ENCODE peak calls at places on chromosomes 12 and 14, in five cellular contexts. B is heart right ventricle; K is effector memory CD4-positive, alpha-beta T cell; F is endothelial cell of umbilical vein; L is A549. U is an unnamed sample.
A peak's percentile ranks its signal among the peaks of the same experiment; 100 is the strongest.

GRCh38 chr12:119784673-119785072 is 92.4 kb downstream of the CIT start:
- DNase-seq in F (no peak), L (no peak), B (no peak), K (no peak), U (no peak)

GRCh38 chr14:98608071-98609060 is 663.6 kb downstream of the BCL11B start:
- DNase-seq in L (no peak), B (no peak), K (no peak), F (no peak), U (no peak)

GRCh38 chr12:10521555-10521954 is 15.9 kb downstream of the EIF2S3B start:
- DNase-seq in F (no peak), L (no peak), K (no peak), B (no peak), U (no peak)

GRCh38 chr14:103818870-103819269 is 28.5 kb downstream of the PPP1R13B start:
- DNase-seq in B (no peak), L (no peak), F (no peak), K (no peak), U (no peak)

GRCh38 chr12:43109626-43110345 is 442.2 kb downstream of the ADAMTS20 start:
- DNase-seq in F (no peak), L (no peak), B (no peak), K (no peak), U (no peak)

GRCh38 chr14:76191297-76191696 is 39.6 kb downstream of the GPATCH2L start:
- DNase-seq in L (no peak), B (no peak), F (no peak), K (no peak), U (no peak)

GRCh38 chr12:106632797-106633450 is 50.1 kb downstream of the RFX4 start:
- DNase-seq in L (peak; percentile 29), F (no peak), B (no peak), K (no peak), U (peak; percentile 95)

GRCh38 chr12:10634427-10634826 is 21.0 kb upstream of the MAGOHB start:
- DNase-seq in B (no peak), K (no peak), L (no peak), F (no peak), U (no peak)

GRCh38 chr12:97471194-97471593 is 8.6 kb downstream of the RMST start:
- DNase-seq in K (no peak), L (no peak), B (no peak), F (no peak), U (no peak)

GRCh38 chr14:34539407-34540180 is at the start of gene EAPP:
- DNase-seq in L (peak; percentile 93), B (peak; percentile 98), K (peak; percentile 95), F (peak; percentile 96), U (peak; percentile 98)

GRCh38 chr14:91373591-91374245 is 43.9 kb downstream of the CCDC88C start:
- DNase-seq in B (no peak), L (no peak), F (peak; percentile 63), K (no peak), U (peak; percentile 59)

GRCh38 chr14:58808828-58809227 is 171.1 kb downstream of the DACT1 start:
- DNase-seq in F (peak; percentile 61), L (no peak), K (no peak), B (no peak), U (peak; percentile 42)

GRCh38 chr12:10194160-10194559 is 15.3 kb downstream of the TMEM52B start:
- DNase-seq in F (no peak), K (no peak), L (no peak), B (no peak), U (no peak)

GRCh38 chr12:92059976-92060375 is 85.7 kb downstream of the BTG1 start:
- DNase-seq in B (no peak), L (no peak), F (no peak), K (no peak), U (no peak)
- H3K4me1 ChIP-seq in B (peaks cover 19% of the 10 kb centered on the region), L (peaks cover 34% of the 10 kb centered on the region), F (no peaks in the 10 kb centered on the region), K (peaks cover 13% of the 10 kb centered on the region), U (no peaks in the 10 kb centered on the region)

GRCh38 chr14:69613312-69614073 is 2.1 kb downstream of the SUSD6 start:
- DNase-seq in F (no peak), L (no peak), B (no peak), K (no peak), U (no peak)
- H3K4me1 ChIP-seq in F (peaks cover 37% of the 10 kb centered on the region), L (peaks cover 18% of the 10 kb centered on the region), B (peaks cover 77% of the 10 kb centered on the region), K (peaks cover 53% of the 10 kb centered on the region), U (peaks cover 31% of the 10 kb centered on the region)

GRCh38 chr12:93696462-93696861 is 19.3 kb downstream of the CRADD start:
- DNase-seq in K (no peak), L (no peak), F (no peak), B (no peak), U (peak; percentile 16)

GRCh38 chr12:93702707-93703305 is 25.6 kb downstream of the CRADD start:
- DNase-seq in K (no peak), L (no peak), F (no peak), B (no peak), U (peak; percentile 65)

GRCh38 chr12:93704122-93704521 is 26.9 kb downstream of the CRADD start:
- DNase-seq in B (no peak), K (no peak), L (no peak), F (no peak), U (no peak)

GRCh38 chr12:93699271-93700141 is 22.3 kb downstream of the CRADD start:
- DNase-seq in K (no peak), F (no peak), L (no peak), B (no peak), U (no peak)

GRCh38 chr12:93698307-93699092 is 21.3 kb downstream of the CRADD start:
- DNase-seq in F (no peak), K (no peak), L (no peak), B (no peak), U (no peak)
- H3K4me1 ChIP-seq in F (no peaks in the 10 kb centered on the region), K (no peaks in the 10 kb centered on the region), L (peaks cover 39% of the 10 kb centered on the region), B (peaks cover 52% of the 10 kb centered on the region), U (peaks cover 3% of the 10 kb centered on the region)

DNA sequence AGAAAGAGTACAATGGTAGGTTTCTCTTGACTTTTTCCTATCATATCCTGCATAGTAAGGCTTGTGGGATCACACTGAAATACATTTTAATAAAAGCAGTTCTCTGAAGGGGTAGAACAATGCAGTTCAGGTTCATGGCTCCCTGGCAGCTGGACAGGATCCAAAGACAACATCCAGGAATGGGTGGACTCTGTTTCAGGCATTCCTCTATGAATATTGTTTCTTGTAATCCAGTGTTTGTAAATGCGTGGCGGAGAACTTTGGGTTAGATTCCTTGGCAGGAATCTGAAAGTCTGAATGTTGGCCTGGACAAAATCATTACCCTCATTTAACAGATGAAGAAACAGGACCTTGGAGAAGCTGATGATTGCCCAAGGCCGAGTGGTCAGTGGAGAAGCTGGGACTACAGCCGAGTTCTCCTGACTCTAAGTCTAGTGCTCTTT is 43.5 kb downstream of the SYNE2 start:
- DNase-seq in F (peak; percentile 99), L (no peak), B (peak; percentile 29), K (no peak), U (peak; percentile 24)
- H3K4me1 ChIP-seq in F (peaks cover 34% of the 10 kb centered on the region), L (peaks cover 44% of the 10 kb centered on the region), B (peaks cover 99% of the 10 kb centered on the region), K (peaks cover 9% of the 10 kb centered on the region), U (peaks cover 3% of the 10 kb centered on the region)

GRCh38 chr12:65943388-65944137 is 119.3 kb downstream of the HMGA2 start:
- DNase-seq in B (no peak), K (no peak), L (no peak), F (no peak), U (no peak)
- H3K4me1 ChIP-seq in B (peaks cover 10% of the 10 kb centered on the region), K (no peaks in the 10 kb centered on the region), L (peaks cover 30% of the 10 kb centered on the region), F (peaks cover 67% of the 10 kb centered on the region), U (no peaks in the 10 kb centered on the region)

GRCh38 chr14:22808388-22809209 is 6.6 kb downstream of the SLC7A7 start:
- DNase-seq in B (no peak), L (no peak), K (no peak), F (no peak), U (peak; percentile 89)
- H3K4me1 ChIP-seq in B (no peaks in the 10 kb centered on the region), L (peaks cover 18% of the 10 kb centered on the region), K (no peaks in the 10 kb centered on the region), F (no peaks in the 10 kb centered on the region), U (no peaks in the 10 kb centered on the region)

U was measured in small intestine.